ENCODE peak calls at places on chromosomes 12 and 14, in ten cellular contexts. J, W, V, K, R, X, Z, D, B and F are unnamed samples.

GRCh38 chr14:99819514-99819913 is 26.3 kb downstream of the EML1 start:
- DNase-seq in D (no peak), R (no peak), K (no peak), Z (no peak), W (no peak), B (no peak), V (no peak), J (no peak), X (no peak), F (no peak)

GRCh38 chr12:104671407-104672095 is 214.8 kb downstream of the CHST11 start:
- DNase-seq in R (peak; percentile 95), X (no peak), D (peak; percentile 94), B (peak; percentile 8), Z (no peak), J (peak; percentile 82), K (peak; percentile 30), V (peak; percentile 84), W (peak; percentile 74), F (peak; percentile 73)

GRCh38 chr12:79689477-79690155 is 1.1 kb downstream of the PAWR start:
- DNase-seq in X (peak; percentile 34), D (peak; percentile 79), V (peak; percentile 37), R (peak; percentile 58), W (no peak), Z (no peak), K (peak; percentile 28), B (peak; percentile 5), J (no peak), F (no peak)

GRCh38 chr14:100304825-100305445 is 1.3 kb downstream of the SLC25A29 start:
- DNase-seq in Z (no peak), W (no peak), B (no peak), X (peak; percentile 34), K (no peak), R (peak; percentile 68), D (no peak), J (no peak), V (peak; percentile 48), F (no peak)

GRCh38 chr12:55789893-55790292 is 27.6 kb downstream of the SARNP start:
- DNase-seq in J (no peak), K (no peak), Z (no peak), W (no peak), V (no peak), B (no peak), R (no peak), D (no peak), X (no peak), F (no peak)

GRCh38 chr14:99150236-99150635 is 121.8 kb downstream of the BCL11B start:
- DNase-seq in Z (no peak), J (no peak), W (no peak), K (no peak), R (no peak), D (peak; percentile 19), V (no peak), X (no peak), B (no peak), F (no peak)

GRCh38 chr12:77488041-77488620 is 342.6 kb upstream of the NAV3 start:
- DNase-seq in Z (no peak), X (no peak), V (peak; percentile 68), K (no peak), W (no peak), R (no peak), D (no peak), J (no peak), B (no peak), F (no peak)

GRCh38 chr14:95701846-95702221 is 12.1 kb downstream of the TCL1A start:
- DNase-seq in V (no peak), X (no peak), R (no peak), B (no peak), W (no peak), Z (no peak), K (no peak), D (no peak), J (no peak), F (no peak)

GRCh38 chr14:21833836-21834235 is 160.2 kb upstream of the OR4E1 start:
- DNase-seq in D (no peak), X (no peak), K (no peak), W (no peak), Z (no peak), V (no peak), J (no peak), R (no peak), B (no peak), F (no peak)

GRCh38 chr14:54881761-54882401 is 20.7 kb downstream of the GCH1 start:
- DNase-seq in J (no peak), D (no peak), B (no peak), V (peak; percentile 26), Z (no peak), R (no peak), K (no peak), W (no peak), X (no peak), F (no peak)

GRCh38 chr12:87157791-87158190 is 871.4 kb downstream of the C12orf50 start:
- DNase-seq in V (peak; percentile 41), R (no peak), D (no peak), B (no peak), Z (no peak), W (no peak), J (no peak), K (peak; percentile 5), X (no peak), F (no peak)

GRCh38 chr12:570237-570925 is 92.9 kb downstream of the NINJ2 start:
- DNase-seq in V (peak; percentile 95), B (peak; percentile 33), D (peak; percentile 92), J (no peak), R (peak; percentile 95), X (peak; percentile 54), K (peak; percentile 80), W (no peak), Z (no peak), F (no peak)

GRCh38 chr12:62328296-62328921 is 68.2 kb downstream of the USP15 start:
- DNase-seq in D (no peak), J (no peak), K (no peak), V (no peak), X (no peak), R (no peak), Z (no peak), B (no peak), W (no peak), F (no peak)

GRCh38 chr14:77965919-77966435 is 166.1 kb downstream of the ADCK1 start:
- DNase-seq in W (no peak), Z (no peak), X (peak; percentile 21), R (peak; percentile 36), B (peak; percentile 24), D (no peak), K (peak; percentile 35), J (no peak), V (peak; percentile 65), F (no peak)

GRCh38 chr12:8026282-8026637 is 6.3 kb upstream of the FOXJ2 start:
- DNase-seq in K (no peak), B (no peak), W (no peak), R (no peak), Z (no peak), V (peak; percentile 62), D (no peak), X (no peak), J (no peak), F (no peak)

GRCh38 chr12:106131671-106132070 is 7.1 kb downstream of the NUAK1 start:
- DNase-seq in X (no peak), R (no peak), W (no peak), K (no peak), J (no peak), V (peak; percentile 68), D (no peak), Z (no peak), B (no peak), F (no peak)

GRCh38 chr12:31756977-31757420 is 28.2 kb upstream of the AMN1 start:
- DNase-seq in X (no peak), D (no peak), J (no peak), V (no peak), B (no peak), W (no peak), R (no peak), Z (no peak), K (no peak), F (no peak)